ENCODE peak calls at places on chromosomes 16 and 17, in five cellular contexts. B is body of pancreas, O is uterus, H is A673, A is psoas muscle. S is an unnamed sample. For H3K4me1, the result is how much of the 10 kb centered on the place peaks cover.

GRCh38 chr16:86919073-86919472 is 340.7 kb downstream of the FOXL1 start:
- DNase-seq in B (no peak), O (no peak), H (no peak), A (no peak), S (no peak)

GRCh38 chr17:82317394-82318168 is at the start of gene CD7:
- DNase-seq in B (no peak), O (no peak), H (no peak), A (no peak), S (peak)

GRCh38 chr16:6247771-6248170 is 1084.9 kb upstream of the RBFOX1 start:
- DNase-seq in B (no peak), O (no peak), H (no peak), A (no peak), S (no peak)

GRCh38 chr17:17561408-17562144 is 29.9 kb downstream of the PEMT start:
- DNase-seq in B (peak), O (no peak), H (no peak), A (peak), S (no peak)

GRCh38 chr17:52148288-52148968 is 10.1 kb downstream of the CA10 start:
- DNase-seq in B (no peak), O (no peak), H (no peak), A (no peak), S (no peak)

GRCh38 chr17:80308672-80309517 is 48.2 kb downstream of the RNF213 start:
- DNase-seq in B (no peak), O (no peak), H (no peak), A (no peak), S (no peak)

GRCh38 chr17:336110-337021 is 16.2 kb downstream of the RPH3AL start:
- DNase-seq in B (peak), O (peak), H (peak), A (peak), S (peak)

GRCh38 chr17:79045001-79045729 is 21.2 kb downstream of the C1QTNF1 start:
- DNase-seq in B (no peak), O (no peak), H (no peak), A (no peak), S (no peak)

GRCh38 chr16:57607676-57608461 is 20.6 kb upstream of the ADGRG1 start:
- DNase-seq in B (no peak), O (no peak), H (no peak), A (no peak), S (no peak)

GRCh38 chr16:68335175-68335574 is 24.4 kb downstream of the PRMT7 start:
- DNase-seq in B (no peak), O (no peak), H (no peak), A (no peak), S (no peak)

GRCh38 chr16:2710711-2711231 is 9.3 kb downstream of the PRSS27 start:
- DNase-seq in B (no peak), O (no peak), H (no peak), A (no peak), S (no peak)
- H3K4me1 ChIP-seq in B (under half), O (under half), H (under half), A (under half), S (under half)

GRCh38 chr17:4641297-4642195 is at the start of gene ALOX15:
- DNase-seq in B (no peak), O (no peak), H (no peak), A (no peak), S (no peak)
- TF ChIP-seq CTCF in B (no peak), O (no peak), H (no peak), A (no peak), S (no peak)

DNA sequence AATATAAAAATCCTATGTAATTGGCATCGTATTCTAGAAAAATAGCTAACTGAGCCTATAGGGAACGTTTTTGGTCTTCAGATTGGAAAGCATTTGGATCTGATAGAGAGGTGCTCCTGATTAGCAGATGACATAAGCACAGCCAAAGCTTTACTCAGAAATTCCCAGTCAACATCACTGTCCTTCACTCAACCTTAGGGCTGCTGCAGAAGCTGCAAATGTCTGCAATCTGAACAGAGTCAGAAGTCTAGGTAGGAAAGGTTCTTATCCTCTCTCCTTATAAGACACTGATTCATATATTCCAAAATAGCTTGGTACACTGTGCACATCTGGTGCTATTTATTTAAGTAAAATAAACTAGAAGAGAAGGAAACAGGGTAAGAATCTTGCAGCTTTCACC is 19.2 kb downstream of the STRADA start:
- DNase-seq in B (no peak), O (no peak), H (no peak), A (no peak), S (no peak)
- H3K27ac ChIP-seq in B (no peak), O (no peak), H (no peak), A (no peak), S (no peak)

GRCh38 chr17:45291170-45291805 is 25.5 kb downstream of the MAP3K14 start:
- DNase-seq in B (no peak), O (no peak), H (no peak), A (no peak), S (no peak)

GRCh38 chr17:45294506-45294905 is 22.3 kb downstream of the MAP3K14 start:
- DNase-seq in B (peak), O (no peak), H (no peak), A (no peak), S (no peak)

GRCh38 chr17:45290269-45290765 is 26.5 kb downstream of the MAP3K14 start:
- DNase-seq in B (no peak), O (no peak), H (no peak), A (no peak), S (no peak)

GRCh38 chr17:45293413-45294211 is 23.2 kb downstream of the MAP3K14 start:
- DNase-seq in B (peak), O (peak), H (peak), A (peak), S (peak)

GRCh38 chr17:45292696-45293412 is 24.0 kb downstream of the MAP3K14 start:
- DNase-seq in B (peak), O (no peak), H (no peak), A (no peak), S (no peak)
- H3K4me1 ChIP-seq in B (half or more), O (under half), H (under half), A (half or more), S (half or more)